ENCODE peak calls at places on chromosomes 16 and 17, in eight cellular contexts. J, E, W, T, S, X, N and P are unnamed samples. For H3K4me1, the result is how much of the 10 kb centered on the place peaks cover.

GRCh38 chr16:63744077-63744874 is 1377.6 kb downstream of the CDH11 start:
- DNase-seq in T (no peak), N (no peak), X (no peak), S (no peak), W (no peak), J (no peak), E (no peak), P (no peak)

GRCh38 chr16:27579086-27579980 is 29.4 kb downstream of the KATNIP start:
- DNase-seq in N (no peak), T (no peak), S (peak), E (no peak), X (no peak), W (no peak), J (no peak), P (no peak)

GRCh38 chr16:1475552-1476114 is 805 bp upstream of the CLCN7 start:
- DNase-seq in T (no peak), E (no peak), N (no peak), S (no peak), W (no peak), X (no peak), J (no peak), P (no peak)

GRCh38 chr16:79784007-79784406 is 183.5 kb upstream of the MAF start:
- DNase-seq in E (no peak), X (no peak), J (no peak), T (no peak), S (no peak), N (no peak), W (no peak), P (no peak)

GRCh38 chr17:59620518-59621259 is 994 bp downstream of the CLTC start:
- DNase-seq in T (peak), S (peak), J (peak), N (peak), X (no peak), E (peak), W (peak), P (peak)

GRCh38 chr17:79671387-79671752 is 59.4 kb upstream of the ENPP7 start:
- DNase-seq in J (peak), N (no peak), W (no peak), T (no peak), E (no peak), S (no peak), X (no peak), P (no peak)

GRCh38 chr17:45320931-45321461 is 4.2 kb upstream of the MAP3K14 start:
- DNase-seq in S (peak), X (no peak), W (no peak), T (peak), N (no peak), E (peak), J (no peak), P (no peak)

GRCh38 chr17:19753049-19753444 is 4.9 kb upstream of the ALDH3A1 start:
- DNase-seq in W (peak), X (peak), S (peak), E (peak), J (peak), N (peak), T (peak), P (no peak)

GRCh38 chr17:57604771-57605733 is 140.0 kb downstream of the CCDC182 start:
- DNase-seq in W (peak), X (no peak), E (no peak), J (peak), T (no peak), N (peak), S (peak), P (peak)

GRCh38 chr17:73342549-73343167 is 30.9 kb upstream of the CDC42EP4 start:
- DNase-seq in T (peak), W (no peak), E (no peak), S (peak), N (no peak), J (no peak), X (no peak), P (no peak)

GRCh38 chr16:67339453-67339852 is 12.8 kb downstream of the LRRC36 start:
- DNase-seq in T (peak), W (no peak), X (no peak), N (no peak), E (peak), S (peak), J (no peak), P (no peak)

GRCh38 chr16:84144301-84144858 is 597 bp downstream of the HSDL1 start:
- DNase-seq in S (peak), W (peak), E (peak), J (peak), X (no peak), T (peak), N (peak), P (peak)

GRCh38 chr16:28310796-28311195 is 18.5 kb downstream of the SBK1 start:
- DNase-seq in N (no peak), T (no peak), W (no peak), S (no peak), X (no peak), J (no peak), E (no peak), P (no peak)

GRCh38 chr17:54381482-54381881 is 519.2 kb upstream of the TOM1L1 start:
- DNase-seq in N (no peak), W (no peak), X (no peak), T (no peak), J (no peak), E (no peak), S (no peak), P (no peak)

GRCh38 chr16:13403326-13403725 is 501.9 kb downstream of the SHISA9 start:
- DNase-seq in E (no peak), S (no peak), J (no peak), X (no peak), W (no peak), T (no peak), N (no peak), P (no peak)

GRCh38 chr16:29025735-29026134 is 40.9 kb downstream of the LAT start:
- DNase-seq in J (no peak), X (no peak), T (no peak), W (no peak), S (no peak), N (no peak), E (no peak), P (no peak)

GRCh38 chr17:10161392-10161791 is 37.0 kb downstream of the GAS7 start:
- DNase-seq in E (no peak), S (no peak), N (no peak), T (no peak), J (no peak), W (no peak), X (no peak), P (no peak)

GRCh38 chr17:45170280-45170975 is 8.8 kb downstream of the HEXIM2 start:
- DNase-seq in J (no peak), W (no peak), S (no peak), E (no peak), T (no peak), X (no peak), N (no peak), P (no peak)

GRCh38 chr17:48551601-48552452 is 6.9 kb upstream of the HOXB2 start:
- DNase-seq in X (no peak), N (peak), J (no peak), S (no peak), E (no peak), W (no peak), T (no peak), P (no peak)

GRCh38 chr17:72683506-72684404 is 408.7 kb downstream of the SLC39A11 start:
- DNase-seq in W (no peak), S (peak), T (peak), E (no peak), N (peak), X (no peak), J (no peak), P (no peak)

GRCh38 chr16:56013962-56014552 is 138.9 kb upstream of the CES5A start:
- DNase-seq in W (peak), X (no peak), S (peak), E (peak), N (no peak), T (peak), J (peak), P (peak)

GRCh38 chr16:21001262-21001661 is 100.7 kb downstream of the LYRM1 start:
- DNase-seq in W (no peak), E (peak), S (peak), J (no peak), X (no peak), T (peak), N (no peak), P (no peak)

GRCh38 chr17:39225974-39226683 is 384 bp upstream of the STAC2 start:
- DNase-seq in N (peak), J (peak), X (peak), E (peak), S (peak), W (peak), T (peak), P (no peak)

GRCh38 chr16:56269276-56269675 is 78.0 kb downstream of the GNAO1 start:
- DNase-seq in X (no peak), T (no peak), E (no peak), S (no peak), J (no peak), W (no peak), N (no peak), P (no peak)

GRCh38 chr16:15592324-15592723 is 50.6 kb downstream of the MARF1 start:
- DNase-seq in J (no peak), X (no peak), T (no peak), N (no peak), W (no peak), S (no peak), E (no peak), P (peak)

GRCh38 chr17:10735821-10736220 is 6.0 kb upstream of the TMEM220 start:
- DNase-seq in W (no peak), E (no peak), J (no peak), S (no peak), X (no peak), T (no peak), N (no peak), P (no peak)

GRCh38 chr16:84816023-84816422 is 3.8 kb upstream of the CRISPLD2 start:
- DNase-seq in J (no peak), E (no peak), T (no peak), X (no peak), W (no peak), S (no peak), N (peak), P (no peak)

GRCh38 chr17:74259667-74260524 is 14.1 kb upstream of the DNAI2 start:
- DNase-seq in T (no peak), X (no peak), S (no peak), N (no peak), W (no peak), J (no peak), E (no peak), P (no peak)

GRCh38 chr17:82658331-82658730 is 10.1 kb upstream of the WDR45B start:
- DNase-seq in W (no peak), X (no peak), N (peak), S (no peak), T (no peak), J (no peak), E (no peak), P (no peak)

GRCh38 chr17:80790021-80790765 is 201.4 kb upstream of the CHMP6 start:
- DNase-seq in X (no peak), T (no peak), N (no peak), J (no peak), S (no peak), W (no peak), E (peak), P (peak)

GRCh38 chr16:66588981-66589713 is 9.9 kb downstream of the CMTM2 start:
- DNase-seq in W (peak), E (peak), X (no peak), S (peak), N (peak), J (no peak), T (peak), P (peak)

GRCh38 chr16:21033707-21034106 is 116.9 kb downstream of the DNAH3 start:
- DNase-seq in E (no peak), N (no peak), J (peak), W (peak), S (no peak), X (no peak), T (no peak), P (no peak)

GRCh38 chr17:65455972-65456343 is 105.5 kb downstream of the AXIN2 start:
- DNase-seq in E (peak), J (no peak), S (peak), W (peak), N (no peak), T (peak), X (no peak), P (peak)

GRCh38 chr16:73054131-73054496 is 6.2 kb upstream of the ZFHX3 start:
- DNase-seq in N (no peak), J (no peak), T (peak), X (no peak), E (no peak), S (peak), W (no peak), P (no peak)

GRCh38 chr17:65547253-65547670 is 14.2 kb downstream of the AXIN2 start:
- DNase-seq in E (no peak), J (no peak), S (no peak), W (peak), T (peak), N (peak), X (no peak), P (no peak)

GRCh38 chr16:85523602-85524364 is 89.3 kb upstream of the GSE1 start:
- DNase-seq in T (no peak), W (peak), N (no peak), J (peak), S (peak), E (no peak), X (no peak), P (no peak)

GRCh38 chr17:8935194-8935593 is 30.3 kb downstream of the PIK3R5 start:
- DNase-seq in W (no peak), E (no peak), T (peak), N (no peak), J (no peak), X (no peak), S (peak), P (peak)

GRCh38 chr17:43667506-43668438 is 6.0 kb upstream of the MEOX1 start:
- DNase-seq in T (no peak), W (no peak), X (no peak), J (no peak), S (no peak), N (no peak), E (peak), P (no peak)

GRCh38 chr16:86355114-86355513 is 155.2 kb upstream of the FOXF1 start:
- DNase-seq in J (no peak), E (no peak), X (no peak), T (no peak), N (no peak), W (no peak), S (no peak), P (no peak)

GRCh38 chr16:10408824-10409381 is 23.0 kb downstream of the ATF7IP2 start:
- DNase-seq in N (no peak), W (no peak), X (no peak), E (peak), J (no peak), T (peak), S (no peak), P (no peak)

GRCh38 chr16:10405386-10405939 is 19.6 kb downstream of the ATF7IP2 start:
- DNase-seq in N (no peak), T (no peak), W (peak), X (no peak), E (peak), S (peak), J (no peak), P (no peak)

GRCh38 chr16:10412935-10413601 is 27.2 kb downstream of the ATF7IP2 start:
- DNase-seq in S (no peak), T (no peak), E (no peak), X (no peak), N (no peak), J (no peak), W (no peak), P (no peak)

GRCh38 chr16:10410469-10410868 is 24.6 kb downstream of the ATF7IP2 start:
- DNase-seq in W (no peak), S (no peak), E (no peak), J (no peak), N (no peak), X (no peak), T (no peak), P (no peak)
- H3K4me3 ChIP-seq in W (no peak), S (no peak), E (no peak), J (no peak), N (no peak), X (no peak), T (no peak), P (no peak)

GRCh38 chr16:19115148-19116021 is 1.6 kb downstream of the ITPRIPL2 start:
- DNase-seq in X (no peak), E (no peak), W (peak), T (no peak), J (peak), N (peak), S (no peak), P (no peak)

GRCh38 chr16:19116711-19117449 is 3.1 kb downstream of the ITPRIPL2 start:
- DNase-seq in S (no peak), J (no peak), E (no peak), T (no peak), W (no peak), N (no peak), X (no peak), P (no peak)

GRCh38 chr16:19110537-19111391 is 3.0 kb upstream of the ITPRIPL2 start:
- DNase-seq in S (no peak), X (no peak), T (peak), W (no peak), J (no peak), N (no peak), E (no peak), P (no peak)

GRCh38 chr16:19113577-19114358 is at the start of gene ITPRIPL2:
- DNase-seq in S (peak), W (peak), E (peak), N (peak), J (peak), T (peak), X (peak), P (no peak)

DNA sequence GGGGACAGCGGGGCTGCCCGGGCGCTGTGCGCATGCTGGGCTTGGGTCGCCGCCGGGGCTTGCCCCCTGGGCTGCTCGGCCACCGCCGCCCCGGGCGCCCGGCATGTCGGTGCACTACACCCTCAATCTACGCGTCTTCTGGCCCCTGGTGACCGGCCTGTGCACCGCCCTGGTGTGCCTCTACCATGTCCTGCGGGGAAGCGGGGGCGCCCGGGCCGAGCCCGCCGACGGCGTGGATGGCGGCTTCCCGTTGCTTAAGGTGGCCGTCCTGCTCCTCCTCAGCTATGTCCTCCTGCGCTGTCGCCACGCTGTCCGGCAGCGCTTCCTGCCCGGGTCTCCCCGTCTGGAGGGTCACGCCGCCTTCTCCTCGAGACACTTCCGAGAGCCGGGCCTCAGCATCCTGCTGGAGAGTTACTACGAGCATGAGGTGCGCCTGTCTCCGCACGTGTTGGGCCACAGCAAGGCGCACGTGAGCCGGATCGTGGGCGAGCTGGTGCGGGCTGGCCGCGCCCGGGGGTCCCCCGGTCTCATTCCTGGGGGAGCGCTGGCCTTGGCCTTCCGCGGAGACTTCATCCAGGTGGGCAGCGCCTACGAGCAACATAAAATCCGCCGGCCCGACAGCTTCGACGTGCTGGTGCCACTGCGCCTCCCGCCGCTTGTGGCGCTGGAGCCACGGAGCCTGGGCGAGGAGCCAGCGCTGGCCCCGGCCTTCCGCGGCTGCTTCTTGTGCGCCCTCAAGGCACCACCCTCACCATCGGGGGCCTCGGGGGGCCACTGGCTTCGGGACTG is 789 bp downstream of the ITPRIPL2 start:
- DNase-seq in E (peak), S (peak), N (peak), J (peak), W (peak), T (peak), X (no peak), P (no peak)
- H3K4me1 ChIP-seq in E (under half), S (under half), N (under half), J (half or more), W (half or more), T (half or more), X (half or more), P (under half)

DNA sequence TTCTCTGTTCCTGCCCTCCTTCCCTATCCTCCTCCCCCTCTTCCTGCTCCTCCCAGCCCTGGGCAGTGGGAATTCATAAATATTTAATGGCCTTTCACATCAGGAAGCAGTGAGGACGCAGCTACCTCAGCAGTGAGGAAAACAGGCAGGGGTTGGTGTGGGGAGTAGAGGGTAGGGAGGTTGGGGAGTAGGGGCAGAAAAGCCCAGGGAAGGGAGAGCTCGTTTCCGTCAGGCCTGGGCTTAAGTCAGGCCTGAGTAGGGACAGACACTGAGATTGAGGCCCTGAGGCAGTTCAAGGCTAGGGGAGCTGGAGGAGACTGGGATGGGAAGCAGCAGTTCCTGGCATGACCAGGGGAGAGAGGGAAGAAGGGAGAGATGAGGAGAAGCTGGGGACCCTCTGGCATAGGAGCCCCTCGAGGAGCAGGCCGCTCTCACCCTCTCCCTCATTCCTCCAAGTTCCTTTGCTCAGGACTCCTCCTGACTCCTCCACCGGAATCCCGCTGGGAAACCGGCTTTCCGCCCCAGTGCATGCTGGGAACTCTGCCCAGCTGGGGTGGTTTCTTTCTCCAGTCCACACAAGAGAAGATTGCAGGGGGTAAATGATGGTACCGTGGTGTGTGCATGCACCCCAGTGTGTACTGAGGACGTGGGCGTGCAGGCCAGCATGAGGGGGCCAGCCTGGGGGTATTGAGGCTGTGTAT is 6.2 kb downstream of the SAMD14 start:
- DNase-seq in S (no peak), W (no peak), T (no peak), J (no peak), N (no peak), X (no peak), E (no peak), P (no peak)
- H3K4me3 ChIP-seq in S (no peak), W (no peak), T (no peak), J (no peak), N (no peak), X (no peak), E (no peak), P (no peak)

GRCh38 chr17:77373298-77374169 is 232.8 kb downstream of the SEC14L1 start:
- DNase-seq in S (peak), N (peak), X (no peak), J (peak), E (no peak), W (peak), T (no peak), P (peak)
- H3K4me1 ChIP-seq in S (under half), N (under half), X (half or more), J (half or more), E (under half), W (half or more), T (half or more), P (half or more)

DNA sequence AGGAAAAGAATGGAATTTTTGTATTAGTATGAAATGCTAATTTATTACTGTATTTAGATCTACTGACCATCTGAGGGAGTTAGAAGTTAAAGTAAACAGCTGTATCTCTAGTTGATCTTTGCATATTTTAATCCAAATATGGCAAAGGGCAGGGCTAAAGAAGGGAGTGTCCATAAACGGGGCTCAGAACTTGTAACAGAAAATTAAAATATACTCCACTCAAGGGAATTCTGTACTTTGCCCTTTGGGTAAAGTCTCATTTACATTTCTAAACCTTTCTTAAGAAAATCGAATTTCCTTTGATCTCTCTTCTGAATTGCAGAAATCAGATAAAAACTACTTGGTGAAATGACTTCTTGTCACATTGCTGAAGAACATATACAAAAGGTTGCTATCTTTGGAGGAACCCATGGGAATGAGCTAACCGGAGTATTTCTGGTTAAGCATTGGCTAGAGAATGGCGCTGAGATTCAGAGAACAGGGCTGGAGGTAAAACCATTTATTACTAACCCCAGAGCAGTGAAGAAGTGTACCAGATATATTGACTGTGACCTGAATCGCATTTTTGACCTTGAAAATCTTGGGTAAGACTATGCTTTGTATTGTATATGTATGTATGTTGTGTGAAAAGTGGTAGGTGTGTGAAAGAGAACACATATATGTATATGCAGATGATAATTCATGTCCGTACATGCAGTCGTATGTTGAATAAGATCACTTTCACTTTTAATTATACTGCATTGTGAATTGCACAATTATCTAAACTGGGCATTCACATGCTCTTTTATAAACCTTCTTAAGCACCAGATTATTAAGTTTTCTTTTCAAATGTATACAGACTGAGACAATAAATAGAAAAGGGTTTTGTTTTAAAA is at the start of gene ASPA:
- DNase-seq in X (no peak), T (no peak), N (no peak), J (no peak), S (no peak), E (no peak), W (no peak), P (peak)
- H3K4me3 ChIP-seq in X (peak), T (no peak), N (no peak), J (peak), S (no peak), E (no peak), W (peak), P (no peak)